ENCODE peak calls at places on chromosomes 11 and 22, in six cellular contexts. H is kidney epithelial cell, P is mesenchymal stem cell, U is astrocyte, A is A549, L is BJ. J is an unnamed sample.

GRCh38 chr11:82365351-82365750 is 368.3 kb downstream of the FAM181B start:
- DNase-seq in U (no peak), H (no peak), A (no peak), P (no peak), L (no peak), J (no peak)

GRCh38 chr11:116536416-116536815 is 236.4 kb downstream of the BUD13 start:
- DNase-seq in L (no peak), U (no peak), H (no peak), P (no peak), A (no peak), J (no peak)

GRCh38 chr11:6746086-6746618 is 25.6 kb downstream of the OR2AG2 start:
- DNase-seq in L (no peak), A (no peak), P (peak), U (no peak), H (no peak), J (no peak)

GRCh38 chr11:47057374-47057773 is 119.3 kb downstream of the ARFGAP2 start:
- DNase-seq in L (no peak), P (peak), H (no peak), A (no peak), U (no peak), J (no peak)

GRCh38 chr11:6219359-6219758 is 14.0 kb downstream of the C11orf42 start:
- DNase-seq in P (peak), H (peak), U (peak), L (peak), A (peak), J (peak)

GRCh38 chr22:25021409-25021808 is 68.9 kb downstream of the KIAA1671 start:
- DNase-seq in P (no peak), H (no peak), A (no peak), U (no peak), L (no peak), J (no peak)

GRCh38 chr11:101582242-101583052 is 1.4 kb downstream of the TRPC6 start:
- DNase-seq in U (no peak), H (no peak), P (peak), L (no peak), A (peak), J (no peak)

GRCh38 chr11:68838572-68838964 is 3.1 kb downstream of the CPT1A start:
- DNase-seq in P (peak), L (no peak), A (no peak), U (no peak), H (no peak), J (no peak)

GRCh38 chr22:21855715-21856114 is 11.7 kb downstream of the MAPK1 start:
- DNase-seq in L (no peak), A (no peak), H (no peak), U (no peak), P (no peak), J (no peak)

GRCh38 chr11:36446135-36446534 is 63.9 kb downstream of the TRAF6 start:
- DNase-seq in A (no peak), L (no peak), U (no peak), H (no peak), P (no peak), J (no peak)

GRCh38 chr11:122045181-122045586 is 70.8 kb downstream of the BLID start:
- DNase-seq in L (peak), A (peak), H (peak), U (peak), P (peak), J (peak)

GRCh38 chr22:31212783-31213626 is 907 bp downstream of the LIMK2 start:
- DNase-seq in A (no peak), P (no peak), H (no peak), L (no peak), U (no peak), J (no peak)

GRCh38 chr22:45640291-45640940 is 31.2 kb upstream of the ATXN10 start:
- DNase-seq in L (no peak), A (no peak), U (no peak), P (no peak), H (no peak), J (no peak)

GRCh38 chr11:44628730-44629361 is 63.4 kb downstream of the CD82 start:
- DNase-seq in A (no peak), U (no peak), L (no peak), H (no peak), P (no peak), J (no peak)

GRCh38 chr11:44931466-44931865 is 19.2 kb downstream of the TP53I11 start:
- DNase-seq in A (no peak), U (no peak), L (no peak), P (no peak), H (no peak), J (no peak)

GRCh38 chr22:32674925-32675825 is 126.3 kb upstream of the TIMP3 start:
- DNase-seq in P (peak), L (no peak), A (no peak), H (no peak), U (no peak), J (no peak)

GRCh38 chr11:47886096-47886495 is 37.9 kb upstream of the NUP160 start:
- DNase-seq in U (peak), P (no peak), A (peak), H (no peak), L (no peak), J (no peak)

GRCh38 chr22:43995057-43995685 is 28.9 kb upstream of the PARVB start:
- DNase-seq in P (no peak), U (no peak), H (no peak), L (no peak), A (no peak), J (no peak)

GRCh38 chr22:43994416-43994815 is 29.7 kb upstream of the PARVB start:
- DNase-seq in A (no peak), H (no peak), L (no peak), P (no peak), U (no peak), J (no peak)

GRCh38 chr22:43996981-43997265 is 27.2 kb upstream of the PARVB start:
- DNase-seq in H (no peak), L (no peak), A (no peak), U (no peak), P (no peak), J (no peak)

GRCh38 chr22:43996170-43996980 is 27.7 kb upstream of the PARVB start:
- DNase-seq in H (no peak), A (no peak), U (no peak), P (no peak), L (no peak), J (no peak)

GRCh38 chr22:43995798-43996169 is 28.3 kb upstream of the PARVB start:
- DNase-seq in L (no peak), P (no peak), A (no peak), H (no peak), U (no peak), J (no peak)
- H3K4me3 ChIP-seq in L (no peak), P (peak), A (no peak), H (no peak), U (no peak), J (no peak)

GRCh38 chr11:65646921-65647701 is 9.2 kb downstream of the SIPA1 start:
- DNase-seq in L (no peak), A (peak), H (no peak), U (no peak), P (peak), J (no peak)
- H3K4me3 ChIP-seq in L (peak), A (peak), H (peak), U (peak), P (no peak), J (peak)

GRCh38 chr11:28730336-28730735 is 622.1 kb downstream of the METTL15 start:
- DNase-seq in U (peak), P (no peak), H (no peak), A (no peak), L (no peak), J (no peak)
- H3K4me3 ChIP-seq in U (no peak), P (no peak), H (no peak), A (no peak), L (no peak), J (no peak)

GRCh38 chr22:39039306-39040126 is 1.1 kb upstream of the APOBEC3F start:
- DNase-seq in U (no peak), L (no peak), P (no peak), H (no peak), A (no peak), J (no peak)

GRCh38 chr22:39041908-39042307 is 1.2 kb downstream of the APOBEC3F start:
- DNase-seq in A (no peak), L (no peak), H (no peak), U (no peak), P (no peak), J (no peak)
- H3K4me3 ChIP-seq in A (no peak), L (no peak), H (no peak), U (no peak), P (no peak), J (no peak)